ENCODE peak calls at places on chromosomes 5 and 9, in eight cellular contexts. Z, A, R, G, C, F, X and W are unnamed samples.

GRCh38 chr5:7754997-7755596 is 95.8 kb downstream of the CFAP90 start:
- DNase-seq in R (peak; percentile 42), Z (peak; percentile 53), X (peak; percentile 55), F (peak; percentile 21), G (no peak), A (peak; percentile 6), C (peak; percentile 89), W (peak; percentile 4)

GRCh38 chr5:142189813-142190212 is 81.2 kb downstream of the NDFIP1 start:
- DNase-seq in A (no peak), Z (no peak), R (no peak), F (no peak), C (no peak), G (no peak), X (no peak), W (no peak)

GRCh38 chr5:150009671-150010387 is 9.3 kb downstream of the HMGXB3 start:
- DNase-seq in A (no peak), X (no peak), Z (no peak), F (no peak), G (no peak), R (no peak), C (no peak), W (no peak)

GRCh38 chr9:107991581-107991980 is 502.0 kb upstream of the KLF4 start:
- DNase-seq in G (no peak), F (no peak), C (no peak), Z (no peak), X (no peak), R (no peak), A (no peak), W (no peak)

GRCh38 chr9:4618700-4619099 is 43.4 kb upstream of the PLPP6 start:
- DNase-seq in R (no peak), C (no peak), Z (no peak), X (no peak), F (no peak), G (no peak), A (no peak), W (no peak)

GRCh38 chr5:92144824-92145223 is 761.7 kb upstream of the ARRDC3 start:
- DNase-seq in R (no peak), A (no peak), C (no peak), X (no peak), Z (no peak), G (no peak), F (no peak), W (no peak)

GRCh38 chr9:83933804-83934203 is 12.6 kb upstream of the KIF27 start:
- DNase-seq in G (no peak), C (no peak), Z (no peak), A (no peak), R (peak; percentile 61), F (no peak), X (peak; percentile 76), W (no peak)

GRCh38 chr9:22238809-22239684 is 207.6 kb upstream of the DMRTA1 start:
- DNase-seq in A (no peak), C (no peak), Z (peak; percentile 75), F (no peak), G (no peak), X (peak; percentile 62), R (no peak), W (no peak)

GRCh38 chr5:175752826-175753535 is 95.1 kb downstream of the HRH2 start:
- DNase-seq in Z (no peak), G (no peak), A (no peak), F (no peak), X (no peak), C (no peak), R (no peak), W (no peak)

GRCh38 chr5:162248107-162248713 is 180.6 kb downstream of the GABRG2 start:
- DNase-seq in F (no peak), A (no peak), C (peak; percentile 37), G (no peak), R (no peak), X (no peak), Z (peak; percentile 3), W (no peak)

GRCh38 chr5:26121343-26121742 is 917.0 kb downstream of the CDH9 start:
- DNase-seq in F (no peak), R (no peak), X (no peak), G (no peak), Z (no peak), C (peak; percentile 82), A (no peak), W (no peak)

GRCh38 chr5:68745459-68745858 is 348.4 kb upstream of the SLC30A5 start:
- DNase-seq in F (no peak), R (no peak), G (no peak), X (no peak), C (peak; percentile 13), Z (no peak), A (no peak), W (no peak)

GRCh38 chr5:14156611-14157493 is 13.7 kb downstream of the TRIO start:
- DNase-seq in R (no peak), A (no peak), X (peak; percentile 96), G (peak; percentile 95), Z (peak; percentile 40), F (no peak), C (peak; percentile 71), W (no peak)

GRCh38 chr5:153402550-153402949 is 87.9 kb upstream of the GRIA1 start:
- DNase-seq in R (no peak), F (no peak), Z (no peak), X (peak; percentile 1), A (no peak), C (no peak), G (no peak), W (no peak)

GRCh38 chr5:167934561-167934971 is 356.9 kb upstream of the WWC1 start:
- DNase-seq in Z (no peak), G (no peak), X (peak; percentile 66), A (no peak), C (no peak), F (no peak), R (no peak), W (no peak)

GRCh38 chr9:13358128-13358527 is 78.6 kb upstream of the MPDZ start:
- DNase-seq in A (no peak), R (no peak), Z (no peak), X (peak; percentile 54), G (no peak), C (no peak), F (no peak), W (no peak)

GRCh38 chr5:111512026-111512405 is 319 bp downstream of the STARD4 start:
- DNase-seq in C (peak; percentile 16), A (no peak), Z (no peak), X (peak; percentile 48), G (no peak), F (no peak), R (no peak), W (no peak)

GRCh38 chr9:95341262-95342011 is 23.9 kb upstream of the FANCC start:
- DNase-seq in A (no peak), F (no peak), R (no peak), Z (no peak), X (peak; percentile 13), G (no peak), C (peak; percentile 63), W (no peak)

GRCh38 chr5:79464695-79465332 is 49.1 kb downstream of the HOMER1 start:
- DNase-seq in R (no peak), F (no peak), A (no peak), X (peak; percentile 45), Z (peak; percentile 60), C (peak; percentile 46), G (peak; percentile 10), W (peak; percentile 8)

GRCh38 chr5:132387649-132388117 is 18.2 kb downstream of the SLC22A5 start:
- DNase-seq in G (peak; percentile 99), R (peak; percentile 70), F (peak; percentile 16), Z (no peak), C (peak; percentile 44), A (no peak), X (peak; percentile 93), W (no peak)

GRCh38 chr9:121213136-121213806 is 11.6 kb upstream of the RAB14 start:
- DNase-seq in A (peak; percentile 61), G (no peak), C (peak; percentile 92), F (peak; percentile 75), Z (peak; percentile 84), X (peak; percentile 89), R (peak; percentile 85), W (peak; percentile 42)

GRCh38 chr5:34039398-34040157 is 3.4 kb downstream of the C1QTNF3 start:
- DNase-seq in C (no peak), F (no peak), R (peak; percentile 53), X (no peak), G (no peak), A (no peak), Z (no peak), W (no peak)

GRCh38 chr5:168965638-168966037 is 335.3 kb downstream of the SLIT3 start:
- DNase-seq in C (no peak), F (no peak), X (no peak), R (no peak), A (no peak), G (no peak), Z (no peak), W (no peak)

GRCh38 chr5:10585120-10585915 is 21.4 kb downstream of the ANKRD33B start:
- DNase-seq in X (no peak), F (no peak), A (no peak), G (no peak), Z (no peak), R (no peak), C (no peak), W (no peak)

GRCh38 chr5:154593091-154593490 is 115.1 kb upstream of the HAND1 start:
- DNase-seq in Z (no peak), G (no peak), A (no peak), F (no peak), C (no peak), X (peak; percentile 55), R (no peak), W (no peak)

GRCh38 chr5:13251623-13252367 is 692.7 kb downstream of the DNAH5 start:
- DNase-seq in F (no peak), X (no peak), R (no peak), C (no peak), Z (no peak), G (no peak), A (no peak), W (no peak)

GRCh38 chr9:97889941-97890557 is 32.3 kb downstream of the TRMO start:
- DNase-seq in F (peak; percentile 78), A (no peak), G (no peak), X (peak; percentile 34), C (peak; percentile 64), Z (peak; percentile 45), R (no peak), W (no peak)

GRCh38 chr9:127525426-127526188 is 74.3 kb downstream of the LRSAM1 start:
- DNase-seq in G (no peak), Z (peak; percentile 43), F (no peak), R (no peak), X (peak; percentile 50), C (peak; percentile 62), A (no peak), W (no peak)

GRCh38 chr5:107954254-107954653 is 283.5 kb upstream of the EFNA5 start:
- DNase-seq in A (no peak), Z (no peak), X (no peak), F (no peak), R (no peak), G (no peak), C (no peak), W (no peak)

GRCh38 chr9:133163559-133164208 is at the start of gene GBGT1:
- DNase-seq in Z (peak; percentile 48), G (no peak), A (peak; percentile 52), X (peak; percentile 14), C (no peak), F (no peak), R (peak; percentile 83), W (no peak)